ENCODE peak calls at places on chromosome 11, in nine cellular contexts. One of them, this sample, is unnamed.

GRCh38 chr11:103953797-103954495 is 82.5 kb upstream of the DDI1 start:
- DNase-seq in body of pancreas: no peak
- DNase-seq in psoas muscle: no peak
- DNase-seq in IMR-90: no peak
- DNase-seq in breast epithelium: no peak
- DNase-seq in adrenal gland: no peak
- DNase-seq in tibial nerve: no peak
- DNase-seq in neuronal stem cell: no peak
- DNase-seq in HCT116: no peak
- DNase-seq in this sample: no peak

GRCh38 chr11:65965986-65966762 is 4.6 kb downstream of the SART1 start:
- DNase-seq in IMR-90: no peak
- DNase-seq in neuronal stem cell: no peak
- DNase-seq in breast epithelium: no peak
- DNase-seq in HCT116: no peak
- DNase-seq in tibial nerve: no peak
- DNase-seq in psoas muscle: no peak
- DNase-seq in body of pancreas: no peak
- DNase-seq in adrenal gland: no peak
- DNase-seq in this sample: no peak

GRCh38 chr11:45182902-45183301 is 36.5 kb downstream of the PRDM11 start:
- DNase-seq in tibial nerve: no peak
- DNase-seq in psoas muscle: no peak
- DNase-seq in IMR-90: peak; percentile 19
- DNase-seq in breast epithelium: no peak
- DNase-seq in neuronal stem cell: no peak
- DNase-seq in HCT116: peak; percentile 19
- DNase-seq in body of pancreas: peak; percentile 49
- DNase-seq in adrenal gland: peak; percentile 53
- DNase-seq in this sample: no peak

GRCh38 chr11:47412152-47412746 is 3.9 kb downstream of the SLC39A13 start:
- DNase-seq in tibial nerve: no peak
- DNase-seq in adrenal gland: peak; percentile 71
- DNase-seq in breast epithelium: no peak
- DNase-seq in psoas muscle: peak; percentile 82
- DNase-seq in neuronal stem cell: no peak
- DNase-seq in HCT116: peak; percentile 21
- DNase-seq in IMR-90: peak; percentile 26
- DNase-seq in body of pancreas: peak; percentile 54
- DNase-seq in this sample: peak; percentile 67

GRCh38 chr11:121723261-121723741 is 270.5 kb upstream of the SORL1-AS1 start:
- DNase-seq in adrenal gland: no peak
- DNase-seq in breast epithelium: no peak
- DNase-seq in psoas muscle: peak; percentile 47
- DNase-seq in IMR-90: no peak
- DNase-seq in HCT116: no peak
- DNase-seq in body of pancreas: no peak
- DNase-seq in neuronal stem cell: no peak
- DNase-seq in tibial nerve: peak; percentile 33
- DNase-seq in this sample: no peak

GRCh38 chr11:128517457-128518230 is 69.7 kb downstream of the ETS1 start:
- DNase-seq in tibial nerve: no peak
- DNase-seq in HCT116: no peak
- DNase-seq in breast epithelium: no peak
- DNase-seq in IMR-90: no peak
- DNase-seq in psoas muscle: no peak
- DNase-seq in body of pancreas: no peak
- DNase-seq in neuronal stem cell: no peak
- DNase-seq in adrenal gland: no peak
- DNase-seq in this sample: no peak

GRCh38 chr11:120924109-120924508 is 99.8 kb upstream of the TBCEL start:
- DNase-seq in IMR-90: no peak
- DNase-seq in neuronal stem cell: no peak
- DNase-seq in adrenal gland: no peak
- DNase-seq in tibial nerve: no peak
- DNase-seq in body of pancreas: no peak
- DNase-seq in psoas muscle: no peak
- DNase-seq in breast epithelium: no peak
- DNase-seq in HCT116: no peak
- DNase-seq in this sample: no peak

GRCh38 chr11:68127791-68128681 is 6.8 kb upstream of the CHKA start:
- DNase-seq in IMR-90: peak; percentile 40
- DNase-seq in breast epithelium: peak; percentile 89
- DNase-seq in HCT116: peak; percentile 22
- DNase-seq in body of pancreas: peak; percentile 93
- DNase-seq in adrenal gland: peak; percentile 70
- DNase-seq in neuronal stem cell: peak; percentile 78
- DNase-seq in psoas muscle: peak; percentile 67
- DNase-seq in tibial nerve: no peak
- DNase-seq in this sample: peak; percentile 77

GRCh38 chr11:65555693-65556231 is 2.4 kb downstream of the LTBP3 start:
- DNase-seq in HCT116: peak; percentile 71
- DNase-seq in body of pancreas: no peak
- DNase-seq in adrenal gland: peak; percentile 96
- DNase-seq in neuronal stem cell: no peak
- DNase-seq in psoas muscle: peak; percentile 83
- DNase-seq in IMR-90: peak; percentile 88
- DNase-seq in tibial nerve: no peak
- DNase-seq in breast epithelium: no peak
- DNase-seq in this sample: no peak

GRCh38 chr11:79437981-79438630 is 2.7 kb downstream of the TENM4 start:
- DNase-seq in HCT116: no peak
- DNase-seq in neuronal stem cell: no peak
- DNase-seq in adrenal gland: peak; percentile 26
- DNase-seq in psoas muscle: peak; percentile 46
- DNase-seq in tibial nerve: peak; percentile 28
- DNase-seq in breast epithelium: no peak
- DNase-seq in body of pancreas: no peak
- DNase-seq in IMR-90: peak; percentile 63
- DNase-seq in this sample: no peak

GRCh38 chr11:68117896-68118470 is 3.2 kb downstream of the CHKA start:
- DNase-seq in body of pancreas: no peak
- DNase-seq in IMR-90: no peak
- DNase-seq in neuronal stem cell: no peak
- DNase-seq in breast epithelium: no peak
- DNase-seq in adrenal gland: no peak
- DNase-seq in psoas muscle: no peak
- DNase-seq in HCT116: no peak
- DNase-seq in tibial nerve: no peak
- DNase-seq in this sample: no peak

GRCh38 chr11:13337986-13338436 is 60.4 kb downstream of the BMAL1 start:
- DNase-seq in IMR-90: peak; percentile 78
- DNase-seq in neuronal stem cell: no peak
- DNase-seq in tibial nerve: no peak
- DNase-seq in HCT116: no peak
- DNase-seq in psoas muscle: no peak
- DNase-seq in breast epithelium: no peak
- DNase-seq in adrenal gland: peak; percentile 37
- DNase-seq in body of pancreas: no peak
- DNase-seq in this sample: no peak

GRCh38 chr11:93845181-93846092 is 5.0 kb downstream of the VSTM5 start:
- DNase-seq in adrenal gland: no peak
- DNase-seq in psoas muscle: no peak
- DNase-seq in HCT116: no peak
- DNase-seq in tibial nerve: no peak
- DNase-seq in IMR-90: no peak
- DNase-seq in breast epithelium: no peak
- DNase-seq in body of pancreas: no peak
- DNase-seq in neuronal stem cell: no peak
- DNase-seq in this sample: no peak

GRCh38 chr11:93846411-93846810 is 4.0 kb downstream of the VSTM5 start:
- DNase-seq in HCT116: no peak
- DNase-seq in tibial nerve: no peak
- DNase-seq in body of pancreas: no peak
- DNase-seq in breast epithelium: no peak
- DNase-seq in psoas muscle: no peak
- DNase-seq in IMR-90: peak; percentile 64
- DNase-seq in adrenal gland: no peak
- DNase-seq in neuronal stem cell: no peak
- DNase-seq in this sample: no peak

GRCh38 chr11:93843906-93844305 is 6.5 kb downstream of the VSTM5 start:
- DNase-seq in neuronal stem cell: no peak
- DNase-seq in IMR-90: peak; percentile 27
- DNase-seq in psoas muscle: no peak
- DNase-seq in HCT116: no peak
- DNase-seq in adrenal gland: no peak
- DNase-seq in tibial nerve: no peak
- DNase-seq in breast epithelium: no peak
- DNase-seq in body of pancreas: no peak
- DNase-seq in this sample: no peak

GRCh38 chr11:93842461-93842860 is 8.0 kb downstream of the VSTM5 start:
- DNase-seq in adrenal gland: peak; percentile 42
- DNase-seq in body of pancreas: peak; percentile 37
- DNase-seq in breast epithelium: no peak
- DNase-seq in tibial nerve: no peak
- DNase-seq in psoas muscle: no peak
- DNase-seq in HCT116: peak; percentile 67
- DNase-seq in neuronal stem cell: no peak
- DNase-seq in IMR-90: peak; percentile 71
- DNase-seq in this sample: no peak

DNA sequence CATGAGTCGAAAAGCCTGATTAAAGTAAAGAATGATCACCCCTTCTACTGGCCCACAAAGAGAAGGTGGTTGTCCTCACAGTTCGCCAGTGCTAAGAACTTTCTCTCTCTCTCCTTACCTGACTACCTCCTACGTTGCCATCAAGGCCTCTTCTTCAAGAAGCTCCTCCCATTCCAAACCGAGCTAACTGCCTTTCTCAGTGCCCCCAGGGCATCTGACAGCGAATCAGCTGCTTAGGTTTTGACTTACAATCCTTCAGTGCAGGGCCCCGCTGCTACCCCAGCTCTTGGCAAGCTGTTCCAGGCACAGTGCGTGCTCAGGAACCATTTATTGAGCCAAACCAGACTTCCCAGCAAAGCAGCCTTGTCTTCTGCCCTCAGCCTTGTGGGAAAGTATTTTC is 5.8 kb downstream of the VSTM5 start:
- DNase-seq in adrenal gland: no peak
- DNase-seq in breast epithelium: no peak
- DNase-seq in IMR-90: no peak
- DNase-seq in neuronal stem cell: no peak
- DNase-seq in tibial nerve: no peak
- DNase-seq in HCT116: no peak
- DNase-seq in body of pancreas: no peak
- DNase-seq in psoas muscle: no peak
- DNase-seq in this sample: no peak
- H3K4me1 ChIP-seq in adrenal gland: no peaks in the 10 kb centered on the region
- H3K4me1 ChIP-seq in breast epithelium: no peaks in the 10 kb centered on the region
- H3K4me1 ChIP-seq in IMR-90: peaks cover 9% of the 10 kb centered on the region
- H3K4me1 ChIP-seq in neuronal stem cell: no peaks in the 10 kb centered on the region
- H3K4me1 ChIP-seq in tibial nerve: no peaks in the 10 kb centered on the region
- H3K4me1 ChIP-seq in HCT116: no peaks in the 10 kb centered on the region
- H3K4me1 ChIP-seq in body of pancreas: peaks cover 5% of the 10 kb centered on the region
- H3K4me1 ChIP-seq in psoas muscle: no peaks in the 10 kb centered on the region
- H3K4me1 ChIP-seq in this sample: no peaks in the 10 kb centered on the region

GRCh38 chr11:11421509-11421908 is 68.5 kb upstream of the CSNK2A3 start:
- DNase-seq in psoas muscle: no peak
- DNase-seq in body of pancreas: no peak
- DNase-seq in neuronal stem cell: no peak
- DNase-seq in adrenal gland: no peak
- DNase-seq in breast epithelium: no peak
- DNase-seq in IMR-90: no peak
- DNase-seq in HCT116: no peak
- DNase-seq in tibial nerve: no peak
- DNase-seq in this sample: no peak
- H3K4me1 ChIP-seq in psoas muscle: peaks cover 11% of the 10 kb centered on the region
- H3K4me1 ChIP-seq in body of pancreas: peaks cover 13% of the 10 kb centered on the region
- H3K4me1 ChIP-seq in neuronal stem cell: no peaks in the 10 kb centered on the region
- H3K4me1 ChIP-seq in adrenal gland: no peaks in the 10 kb centered on the region
- H3K4me1 ChIP-seq in breast epithelium: no peaks in the 10 kb centered on the region
- H3K4me1 ChIP-seq in IMR-90: peaks cover 9% of the 10 kb centered on the region
- H3K4me1 ChIP-seq in HCT116: no peaks in the 10 kb centered on the region
- H3K4me1 ChIP-seq in tibial nerve: no peaks in the 10 kb centered on the region
- H3K4me1 ChIP-seq in this sample: peaks cover 34% of the 10 kb centered on the region

DNA sequence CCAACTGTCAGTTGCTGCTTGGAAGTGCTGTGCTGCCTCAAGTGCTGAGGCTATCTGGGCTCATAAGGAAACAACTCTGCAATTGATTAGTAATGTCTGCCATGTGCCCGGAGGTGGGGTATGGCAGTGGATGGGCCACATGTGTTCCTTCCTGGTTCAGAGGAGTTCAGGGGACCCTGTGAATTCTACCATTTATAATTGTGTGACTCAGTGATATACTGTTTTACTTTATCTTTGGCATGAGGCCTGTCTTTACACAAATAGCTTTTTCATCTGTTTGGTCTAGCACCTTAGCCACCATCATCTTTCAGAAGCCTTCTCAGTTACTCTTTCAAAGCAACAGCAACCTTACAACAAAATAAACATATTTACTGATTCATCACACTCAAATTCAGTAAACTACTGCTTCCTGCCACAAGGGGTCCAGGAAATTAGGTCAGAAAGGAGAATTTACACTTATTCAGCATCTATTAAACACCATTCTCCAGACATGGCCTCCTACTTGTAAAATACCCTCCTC is 20.9 kb downstream of the DKK3 start:
- DNase-seq in breast epithelium: no peak
- DNase-seq in adrenal gland: no peak
- DNase-seq in HCT116: no peak
- DNase-seq in neuronal stem cell: no peak
- DNase-seq in IMR-90: peak; percentile 78
- DNase-seq in tibial nerve: no peak
- DNase-seq in body of pancreas: no peak
- DNase-seq in psoas muscle: no peak
- DNase-seq in this sample: no peak
- H3K4me1 ChIP-seq in breast epithelium: no peaks in the 10 kb centered on the region
- H3K4me1 ChIP-seq in adrenal gland: no peaks in the 10 kb centered on the region
- H3K4me1 ChIP-seq in HCT116: peaks cover 4% of the 10 kb centered on the region
- H3K4me1 ChIP-seq in neuronal stem cell: no peaks in the 10 kb centered on the region
- H3K4me1 ChIP-seq in IMR-90: peaks cover 42% of the 10 kb centered on the region
- H3K4me1 ChIP-seq in tibial nerve: peaks cover 9% of the 10 kb centered on the region
- H3K4me1 ChIP-seq in body of pancreas: no peaks in the 10 kb centered on the region
- H3K4me1 ChIP-seq in psoas muscle: no peaks in the 10 kb centered on the region
- H3K4me1 ChIP-seq in this sample: peaks cover 22% of the 10 kb centered on the region

DNA sequence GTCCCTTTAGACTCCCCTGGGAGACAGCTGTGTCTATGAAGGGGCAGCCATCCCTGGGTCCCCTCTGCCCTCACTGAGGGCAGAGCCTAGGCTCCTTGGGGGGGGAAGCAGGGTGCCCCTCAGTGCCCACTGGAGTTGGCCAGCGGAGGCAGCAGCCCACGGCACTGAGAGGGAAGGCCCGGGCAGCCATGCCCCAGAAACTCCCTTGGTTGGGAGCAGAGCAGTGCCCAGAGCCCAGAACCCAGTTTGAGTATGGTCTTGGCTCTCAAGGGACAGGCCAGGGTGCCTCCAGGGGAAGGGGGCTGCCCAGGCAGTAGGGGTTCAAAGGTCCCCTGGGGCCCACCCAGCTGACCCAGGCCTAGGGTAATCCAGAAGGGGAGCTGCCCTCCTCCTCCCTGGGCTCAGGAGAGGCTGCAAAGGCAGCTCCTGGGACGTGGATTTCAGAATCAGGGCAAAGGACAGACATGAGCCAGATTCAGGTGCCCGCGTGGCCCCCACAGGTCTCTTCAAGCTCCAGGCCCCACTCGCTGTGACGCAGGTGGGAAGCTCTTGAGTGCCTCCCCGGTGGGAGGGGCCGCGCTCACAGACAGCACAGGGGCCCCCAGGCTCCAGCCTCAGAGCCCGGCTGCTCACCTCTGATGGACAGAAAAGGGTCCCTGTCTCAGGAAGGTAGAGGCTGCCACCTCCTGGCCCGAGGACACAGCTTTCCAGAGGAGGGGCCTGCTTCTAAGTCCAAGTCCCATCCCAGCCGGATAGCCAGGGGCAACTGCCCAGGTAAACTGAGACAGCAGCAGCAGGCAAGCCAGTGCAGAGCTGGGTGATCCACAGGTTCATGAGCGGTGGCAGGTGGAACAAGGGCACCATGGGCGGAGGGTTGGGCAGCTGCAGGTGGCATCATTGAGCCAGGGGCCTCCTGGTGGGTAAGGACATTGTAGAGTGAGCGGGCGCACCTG is 2.6 kb downstream of the C11orf21 start:
- DNase-seq in adrenal gland: no peak
- DNase-seq in breast epithelium: peak; percentile 65
- DNase-seq in HCT116: no peak
- DNase-seq in body of pancreas: peak; percentile 44
- DNase-seq in neuronal stem cell: peak; percentile 36
- DNase-seq in psoas muscle: peak; percentile 44
- DNase-seq in IMR-90: no peak
- DNase-seq in tibial nerve: peak; percentile 4
- DNase-seq in this sample: peak; percentile 29
- H3K4me1 ChIP-seq in adrenal gland: no peaks in the 10 kb centered on the region
- H3K4me1 ChIP-seq in breast epithelium: no peaks in the 10 kb centered on the region
- H3K4me1 ChIP-seq in HCT116: no peaks in the 10 kb centered on the region
- H3K4me1 ChIP-seq in body of pancreas: peaks cover 15% of the 10 kb centered on the region
- H3K4me1 ChIP-seq in neuronal stem cell: no peaks in the 10 kb centered on the region
- H3K4me1 ChIP-seq in psoas muscle: no peaks in the 10 kb centered on the region
- H3K4me1 ChIP-seq in IMR-90: no peaks in the 10 kb centered on the region
- H3K4me1 ChIP-seq in tibial nerve: peaks cover 20% of the 10 kb centered on the region
- H3K4me1 ChIP-seq in this sample: peaks cover 11% of the 10 kb centered on the region

This sample was measured in lung.